ENCODE peak calls at places on chromosomes 7 and 10, in four cellular contexts. D, P, X and T are unnamed samples.
A peak's percentile ranks its signal among the peaks of the same experiment; 100 is the strongest.

GRCh38 chr7:107446531-107446930 is 23.3 kb upstream of the GPR22 start:
- DNase-seq in D (no peak), P (no peak), X (no peak), T (no peak)

GRCh38 chr7:67618569-67619543 is 622.2 kb downstream of the TYW1 start:
- DNase-seq in P (no peak), X (no peak), D (no peak), T (no peak)

GRCh38 chr7:149741629-149742028 is 31.8 kb downstream of the ZNF467 start:
- DNase-seq in X (no peak), D (no peak), P (no peak), T (no peak)

GRCh38 chr7:70042533-70042932 is 444.3 kb downstream of the AUTS2 start:
- DNase-seq in X (no peak), D (peak; percentile 12), P (no peak), T (no peak)

GRCh38 chr10:61284222-61284890 is 168.8 kb downstream of the TMEM26 start:
- DNase-seq in X (no peak), P (no peak), D (peak; percentile 11), T (no peak)

GRCh38 chr7:39238209-39238869 is 260.6 kb downstream of the POU6F2 start:
- DNase-seq in D (no peak), X (no peak), P (no peak), T (no peak)

GRCh38 chr7:95553939-95554338 is 42.4 kb downstream of the PDK4 start:
- DNase-seq in P (no peak), D (no peak), X (no peak), T (no peak)

GRCh38 chr7:130732980-130733865 is 784 bp downstream of the KLF14 start:
- DNase-seq in D (peak; percentile 73), X (no peak), P (peak; percentile 69), T (no peak)

GRCh38 chr10:95273393-95274312 is 17.1 kb downstream of the PDLIM1 start:
- DNase-seq in P (peak; percentile 76), D (peak; percentile 46), X (no peak), T (peak; percentile 79)

GRCh38 chr7:14846405-14846804 is 56.1 kb downstream of the DGKB start:
- DNase-seq in X (no peak), P (no peak), D (no peak), T (no peak)

GRCh38 chr7:124723012-124723411 is 42.6 kb downstream of the GPR37 start:
- DNase-seq in D (no peak), P (no peak), X (no peak), T (no peak)

GRCh38 chr10:74754397-74754796 is 72.0 kb upstream of the KAT6B start:
- DNase-seq in D (no peak), X (no peak), P (no peak), T (no peak)

GRCh38 chr7:91566333-91566732 is 302.1 kb downstream of the FZD1 start:
- DNase-seq in D (no peak), P (no peak), X (no peak), T (no peak)

GRCh38 chr7:139737221-139738100 is 40.3 kb downstream of the HIPK2 start:
- DNase-seq in D (no peak), P (no peak), X (no peak), T (no peak)

DNA sequence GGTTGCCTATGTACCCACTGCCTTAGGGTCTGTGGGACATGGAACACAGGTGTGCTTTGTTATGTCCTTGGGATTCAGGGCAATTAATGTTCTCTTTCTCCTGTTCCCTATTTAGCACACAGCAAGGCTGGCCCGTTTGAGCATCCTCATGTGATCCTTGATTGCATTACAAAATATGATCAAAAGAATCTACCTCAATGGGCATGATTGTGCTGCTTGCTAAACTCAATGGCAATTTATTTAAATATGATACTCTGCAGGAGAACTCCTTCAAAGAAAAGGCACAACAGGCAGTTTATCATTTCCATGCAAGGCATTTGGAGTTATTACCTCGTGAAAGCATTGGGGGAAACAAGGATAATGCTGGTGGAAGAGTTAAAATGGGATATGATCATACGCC is 22.5 kb downstream of the TWIST1 start:
- DNase-seq in D (no peak), X (no peak), P (no peak), T (no peak)
- H3K27ac ChIP-seq in D (no peak overlapping the region), X (no peak overlapping the region), P (no peak overlapping the region), T (no peak overlapping the region)

GRCh38 chr7:132446666-132447217 is 129.5 kb downstream of the PLXNA4 start:
- DNase-seq in D (no peak), X (no peak), P (no peak), T (no peak)
- TF ChIP-seq CTCF in D (no peak), X (no peak), P (no peak), T (no peak)

DNA sequence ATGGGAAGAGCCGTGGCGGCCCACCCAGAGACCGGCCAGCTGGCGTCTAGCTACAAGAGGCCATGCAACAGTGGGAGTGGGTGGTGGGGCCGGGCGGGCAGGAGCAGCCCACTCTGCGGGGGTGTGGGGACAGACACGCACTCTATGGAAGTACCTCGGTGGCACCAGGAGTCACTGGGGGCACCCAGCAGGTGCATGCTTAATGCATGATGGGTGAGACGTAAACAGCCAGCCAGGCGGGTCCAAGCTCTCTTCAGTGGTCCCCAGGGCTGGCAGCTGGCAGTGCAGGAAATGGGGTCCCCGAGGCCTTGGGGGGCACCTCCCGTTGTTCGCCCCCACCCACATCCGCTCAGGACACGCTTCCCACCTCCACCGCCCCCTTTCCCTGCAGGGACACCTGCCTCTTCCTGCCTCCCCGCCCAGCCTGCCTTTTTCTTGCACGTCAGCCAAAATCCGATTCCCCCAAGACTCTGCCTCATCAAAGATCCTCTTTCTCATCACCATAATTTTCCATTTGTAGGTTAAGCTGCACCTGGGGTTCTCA is 22.5 kb upstream of the PSMG3 start:
- DNase-seq in P (no peak), X (no peak), D (no peak), T (no peak)
- H3K4me1 ChIP-seq in P (no peaks in the 10 kb centered on the region), X (peaks cover 10% of the 10 kb centered on the region), D (no peaks in the 10 kb centered on the region), T (no peaks in the 10 kb centered on the region)

DNA sequence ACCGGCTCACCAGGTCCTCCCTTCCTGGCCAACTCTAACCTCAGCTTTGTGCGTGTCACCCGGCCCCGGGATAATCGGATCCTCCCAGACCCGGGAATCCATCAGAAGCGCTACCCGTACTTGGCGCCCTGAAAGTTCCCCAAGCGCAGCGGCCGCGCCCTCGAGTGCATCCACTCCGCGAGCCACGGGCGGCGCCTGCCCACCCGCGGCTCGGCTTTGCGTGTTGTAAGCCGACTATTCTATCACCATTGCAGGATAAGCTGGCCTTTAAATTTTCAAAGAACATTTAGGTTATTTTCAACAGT is 35.7 kb upstream of the EBLN1 start:
- DNase-seq in D (peak; percentile 24), P (peak; percentile 71), X (no peak), T (peak; percentile 42)
- H3K27ac ChIP-seq in D (peak overlapping the region; percentile 96), P (peak overlapping the region; percentile 87), X (peak overlapping the region; percentile 91), T (peak overlapping the region; percentile 99)

DNA sequence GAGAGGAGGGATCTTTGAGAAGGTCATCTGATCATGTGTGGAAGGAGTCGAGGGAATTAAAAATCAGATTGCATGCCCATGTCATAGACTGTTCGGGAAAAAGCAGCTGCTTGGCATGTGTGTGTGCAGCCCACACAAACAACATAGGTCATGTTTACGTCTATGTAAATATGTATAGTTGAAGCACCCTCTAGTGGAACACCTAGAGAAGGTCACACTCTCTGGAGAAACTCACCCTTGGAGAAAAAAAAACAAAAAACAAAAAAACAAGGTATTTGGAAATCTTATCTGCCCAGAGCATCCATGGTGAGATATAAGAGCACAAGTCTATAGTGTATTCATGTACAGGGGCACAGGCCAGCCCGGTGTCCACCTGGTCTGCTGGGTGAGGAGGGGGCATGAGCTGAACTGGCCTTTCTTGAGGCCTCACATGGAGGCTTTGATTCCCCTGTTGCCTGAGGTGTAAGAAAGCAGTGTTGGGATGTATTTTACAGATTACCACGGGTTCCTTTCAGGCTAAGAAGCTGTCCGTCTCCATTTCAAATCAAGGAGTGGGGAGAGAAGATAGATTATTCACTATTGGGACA is 98.0 kb downstream of the NPY start:
- DNase-seq in X (no peak), P (no peak), D (no peak), T (no peak)
- TF ChIP-seq CTCF in X (no peak), P (peak; percentile 23), D (no peak), T (no peak)

GRCh38 chr10:33325929-33326328 is 8.5 kb downstream of the NRP1 start:
- DNase-seq in D (no peak), X (no peak), P (no peak), T (no peak)
- H3K4me1 ChIP-seq in D (no peaks in the 10 kb centered on the region), X (peaks cover 47% of the 10 kb centered on the region), P (peaks cover 80% of the 10 kb centered on the region), T (no peaks in the 10 kb centered on the region)